ENCODE peak calls at places on chromosome 2, in six cellular contexts. R is omental fat pad, L is bronchial epithelial cell, G is endothelial cell of umbilical vein, J is neural progenitor cell, U is fibroblast of the aortic adventitia. A is an unnamed sample.

GRCh38 chr2:201759567-201759966 is 21.2 kb downstream of the ALS2 start:
- DNase-seq in R (no peak), L (no peak), G (no peak), J (no peak), U (no peak), A (no peak)

GRCh38 chr2:145374165-145374564 is 854.2 kb upstream of the ZEB2 start:
- DNase-seq in R (no peak), L (no peak), G (peak; percentile 13), J (no peak), U (no peak), A (no peak)

GRCh38 chr2:112880081-112880531 is 30.9 kb upstream of the IL37 start:
- DNase-seq in R (no peak), L (peak; percentile 82), G (no peak), J (no peak), U (peak; percentile 80), A (peak; percentile 67)

GRCh38 chr2:65465857-65466256 is 33.5 kb upstream of the SPRED2 start:
- DNase-seq in R (no peak), L (no peak), G (no peak), J (no peak), U (peak; percentile 17), A (no peak)

GRCh38 chr2:69119104-69119503 is 106.1 kb downstream of the ANTXR1 start:
- DNase-seq in R (no peak), L (no peak), G (no peak), J (no peak), U (no peak), A (no peak)

GRCh38 chr2:58720033-58720769 is 479.1 kb upstream of the FANCL start:
- DNase-seq in R (no peak), L (no peak), G (no peak), J (no peak), U (no peak), A (no peak)

GRCh38 chr2:100106460-100106859 is 35.9 kb downstream of the AFF3 start:
- DNase-seq in R (no peak), L (no peak), G (no peak), J (peak; percentile 45), U (no peak), A (no peak)

GRCh38 chr2:1990724-1991123 is 246.4 kb upstream of the PXDN start:
- DNase-seq in R (no peak), L (no peak), G (no peak), J (no peak), U (no peak), A (no peak)

GRCh38 chr2:208253518-208254117 is 1.3 kb downstream of the IDH1 start:
- DNase-seq in R (no peak), L (peak; percentile 6), G (no peak), J (no peak), U (peak; percentile 70), A (no peak)

GRCh38 chr2:20633794-20634259 is 17.1 kb downstream of the HS1BP3 start:
- DNase-seq in R (no peak), L (peak; percentile 35), G (peak; percentile 26), J (no peak), U (no peak), A (no peak)

GRCh38 chr2:96665083-96665569 is 22.6 kb downstream of the FER1L5 start:
- DNase-seq in R (no peak), L (peak; percentile 99), G (peak; percentile 76), J (no peak), U (peak; percentile 99), A (peak; percentile 98)

GRCh38 chr2:172226244-172227061 is 123.8 kb upstream of the DLX2 start:
- DNase-seq in R (no peak), L (peak; percentile 72), G (no peak), J (no peak), U (no peak), A (no peak)

GRCh38 chr2:64371727-64372126 is 82.2 kb upstream of the LGALSL start:
- DNase-seq in R (no peak), L (peak; percentile 87), G (no peak), J (no peak), U (no peak), A (no peak)

GRCh38 chr2:28488083-28488482 is 7.8 kb upstream of the PLB1 start:
- DNase-seq in R (no peak), L (no peak), G (no peak), J (no peak), U (no peak), A (no peak)

GRCh38 chr2:220855296-220855695 is 716.8 kb downstream of the EPHA4 start:
- DNase-seq in R (no peak), L (peak; percentile 88), G (no peak), J (no peak), U (no peak), A (no peak)

GRCh38 chr2:201984800-201985525 is 48.7 kb upstream of the FZD7 start:
- DNase-seq in R (no peak), L (no peak), G (no peak), J (no peak), U (no peak), A (no peak)

GRCh38 chr2:37457401-37457901 is 113.0 kb downstream of the QPCT start:
- DNase-seq in R (no peak), L (no peak), G (peak; percentile 45), J (no peak), U (peak; percentile 80), A (peak; percentile 65)

GRCh38 chr2:177604291-177605065 is 211.9 kb downstream of the AGPS start:
- DNase-seq in R (no peak), L (peak; percentile 50), G (peak; percentile 71), J (peak; percentile 75), U (peak; percentile 93), A (peak; percentile 55)

GRCh38 chr2:28747714-28748113 is 3.9 kb upstream of the PPP1CB start:
- DNase-seq in R (no peak), L (no peak), G (no peak), J (no peak), U (no peak), A (no peak)

GRCh38 chr2:104213758-104214157 is 640.2 kb upstream of the POU3F3 start:
- DNase-seq in R (no peak), L (no peak), G (no peak), J (peak; percentile 51), U (no peak), A (no peak)

GRCh38 chr2:46876741-46877384 is 38.7 kb downstream of the MCFD2 start:
- DNase-seq in R (no peak), L (peak; percentile 78), G (peak; percentile 80), J (peak; percentile 14), U (peak; percentile 90), A (peak; percentile 76)

GRCh38 chr2:31384771-31385276 is 29.7 kb downstream of the XDH start:
- DNase-seq in R (no peak), L (peak; percentile 99), G (no peak), J (no peak), U (peak; percentile 96), A (peak; percentile 94)

GRCh38 chr2:154049561-154049960 is 177.8 kb downstream of the GALNT13 start:
- DNase-seq in R (no peak), L (no peak), G (no peak), J (no peak), U (no peak), A (no peak)

GRCh38 chr2:236888766-236889035 is 197.0 kb upstream of the COPS8 start:
- DNase-seq in R (no peak), L (no peak), G (no peak), J (no peak), U (no peak), A (no peak)

GRCh38 chr2:235868224-235868623 is 300.0 kb downstream of the GBX2 start:
- DNase-seq in R (no peak), L (no peak), G (no peak), J (peak; percentile 20), U (peak; percentile 10), A (no peak)

GRCh38 chr2:238689871-238690672 is 157.8 kb upstream of the TWIST2 start:
- DNase-seq in R (no peak), L (no peak), G (no peak), J (no peak), U (no peak), A (no peak)

GRCh38 chr2:212327171-212327809 is 211.3 kb downstream of the ERBB4 start:
- DNase-seq in R (no peak), L (no peak), G (no peak), J (no peak), U (no peak), A (no peak)

GRCh38 chr2:217902281-217903141 is 100.3 kb downstream of the TNS1 start:
- DNase-seq in R (peak; percentile 67), L (peak; percentile 90), G (peak; percentile 81), J (no peak), U (peak; percentile 79), A (peak; percentile 77)

GRCh38 chr2:207531024-207531411 is 1.3 kb downstream of the CREB1 start:
- DNase-seq in R (no peak), L (no peak), G (no peak), J (peak; percentile 19), U (peak; percentile 44), A (no peak)

GRCh38 chr2:230861564-230862255 is 3.0 kb upstream of the ITM2C start:
- DNase-seq in R (no peak), L (no peak), G (no peak), J (no peak), U (no peak), A (no peak)

GRCh38 chr2:40344364-40344763 is 107.5 kb downstream of the SLC8A1 start:
- DNase-seq in R (no peak), L (no peak), G (no peak), J (no peak), U (no peak), A (no peak)

GRCh38 chr2:44742054-44742453 is 199.4 kb upstream of the SIX3 start:
- DNase-seq in R (no peak), L (no peak), G (no peak), J (no peak), U (no peak), A (no peak)

GRCh38 chr2:129061079-129061785 is 742.6 kb upstream of the HS6ST1 start:
- DNase-seq in R (no peak), L (peak; percentile 95), G (no peak), J (no peak), U (peak; percentile 5), A (peak; percentile 0)

GRCh38 chr2:225889452-225889851 is 489.9 kb downstream of the NYAP2 start:
- DNase-seq in R (no peak), L (peak; percentile 72), G (peak; percentile 25), J (peak; percentile 38), U (peak; percentile 93), A (peak; percentile 88)

GRCh38 chr2:46651363-46652099 is 172.2 kb downstream of the TMEM247 start:
- DNase-seq in R (no peak), L (no peak), G (no peak), J (no peak), U (peak; percentile 59), A (peak; percentile 39)

GRCh38 chr2:162221064-162221463 is 22.2 kb downstream of the FAP start:
- DNase-seq in R (peak; percentile 69), L (peak; percentile 54), G (peak; percentile 71), J (peak; percentile 80), U (peak; percentile 77), A (peak; percentile 57)
- TF ChIP-seq CTCF in R (no peak), L (peak; percentile 93), G (peak; percentile 88), J (peak; percentile 94), U (peak; percentile 97), A (peak; percentile 98)

GRCh38 chr2:10220516-10221391 is 82.0 kb upstream of the HPCAL1 start:
- DNase-seq in R (no peak), L (peak; percentile 39), G (no peak), J (no peak), U (peak; percentile 50), A (peak; percentile 59)
- TF ChIP-seq CTCF in R (no peak), L (no peak), G (no peak), J (no peak), U (no peak), A (peak; percentile 13)

GRCh38 chr2:111669928-111670695 is 213.9 kb downstream of the ANAPC1 start:
- DNase-seq in R (no peak), L (no peak), G (no peak), J (no peak), U (no peak), A (no peak)
- TF ChIP-seq CTCF in R (no peak), L (no peak), G (no peak), J (no peak), U (peak; percentile 8), A (peak; percentile 38)

GRCh38 chr2:84925336-84925723 is 19.9 kb downstream of the TMSB10 start:
- DNase-seq in R (no peak), L (peak; percentile 95), G (no peak), J (no peak), U (no peak), A (no peak)
- TF ChIP-seq CTCF in R (no peak), L (no peak), G (no peak), J (no peak), U (no peak), A (no peak)

A was measured in HFFc6.